ENCODE peak calls at places on chromosomes 2 and 18, in four cellular contexts. One of them, this sample, is unnamed.

GRCh38 chr2:230849633-230850357 is 14.9 kb upstream of the ITM2C start:
- DNase-seq in heart left ventricle: no peak
- DNase-seq in SHP77: peak
- DNase-seq in stimulated activated CD4-positive, alpha-beta T cell treated with anti-CD3 and anti-CD28 coated beads, Interleukin-4, amount 100 ng/mL, for 4 hours: peak
- DNase-seq in this sample: peak

GRCh38 chr18:59986139-59986538 is 86.3 kb downstream of the PMAIP1 start:
- DNase-seq in heart left ventricle: no peak
- DNase-seq in SHP77: peak
- DNase-seq in stimulated activated CD4-positive, alpha-beta T cell treated with anti-CD3 and anti-CD28 coated beads, Interleukin-4, amount 100 ng/mL, for 4 hours: no peak
- DNase-seq in this sample: no peak

GRCh38 chr2:134145519-134145918 is 108.4 kb upstream of the MGAT5 start:
- DNase-seq in heart left ventricle: no peak
- DNase-seq in SHP77: no peak
- DNase-seq in stimulated activated CD4-positive, alpha-beta T cell treated with anti-CD3 and anti-CD28 coated beads, Interleukin-4, amount 100 ng/mL, for 4 hours: no peak
- DNase-seq in this sample: no peak

GRCh38 chr18:54109131-54109683 is 115.3 kb downstream of the MBD2 start:
- DNase-seq in heart left ventricle: no peak
- DNase-seq in SHP77: no peak
- DNase-seq in stimulated activated CD4-positive, alpha-beta T cell treated with anti-CD3 and anti-CD28 coated beads, Interleukin-4, amount 100 ng/mL, for 4 hours: no peak
- DNase-seq in this sample: no peak

GRCh38 chr2:144515694-144516416 is 4.1 kb downstream of the ZEB2 start:
- DNase-seq in heart left ventricle: peak
- DNase-seq in SHP77: no peak
- DNase-seq in stimulated activated CD4-positive, alpha-beta T cell treated with anti-CD3 and anti-CD28 coated beads, Interleukin-4, amount 100 ng/mL, for 4 hours: no peak
- DNase-seq in this sample: peak

GRCh38 chr2:213923543-213923942 is 487.3 kb upstream of the VWC2L start:
- DNase-seq in heart left ventricle: no peak
- DNase-seq in SHP77: no peak
- DNase-seq in stimulated activated CD4-positive, alpha-beta T cell treated with anti-CD3 and anti-CD28 coated beads, Interleukin-4, amount 100 ng/mL, for 4 hours: no peak
- DNase-seq in this sample: no peak

GRCh38 chr18:10003866-10004265 is 90.0 kb downstream of the VAPA start:
- DNase-seq in heart left ventricle: no peak
- DNase-seq in SHP77: no peak
- DNase-seq in stimulated activated CD4-positive, alpha-beta T cell treated with anti-CD3 and anti-CD28 coated beads, Interleukin-4, amount 100 ng/mL, for 4 hours: no peak
- DNase-seq in this sample: no peak

GRCh38 chr18:1784113-1784512 is 787.2 kb downstream of the METTL4 start:
- DNase-seq in heart left ventricle: no peak
- DNase-seq in SHP77: no peak
- DNase-seq in stimulated activated CD4-positive, alpha-beta T cell treated with anti-CD3 and anti-CD28 coated beads, Interleukin-4, amount 100 ng/mL, for 4 hours: no peak
- DNase-seq in this sample: no peak

GRCh38 chr18:30280861-30281470 is 761.6 kb downstream of the DSC3 start:
- DNase-seq in heart left ventricle: no peak
- DNase-seq in SHP77: peak
- DNase-seq in stimulated activated CD4-positive, alpha-beta T cell treated with anti-CD3 and anti-CD28 coated beads, Interleukin-4, amount 100 ng/mL, for 4 hours: no peak
- DNase-seq in this sample: no peak

This sample was measured in left ventricle myocardium inferior.